ENCODE peak calls at places on chromosomes 4 and X, in ten cellular contexts. One of them, this sample, is unnamed. For H3K4me1, the result is how much of the 10 kb centered on the place peaks cover.

GRCh38 chr4:103075435-103075893 is 1.1 kb downstream of the SLC9B2 start:
- DNase-seq in GM23248: peak
- DNase-seq in sigmoid colon: no peak
- DNase-seq in right lobe of liver: no peak
- DNase-seq in upper lobe of left lung: no peak
- DNase-seq in psoas muscle: no peak
- DNase-seq in right cardiac atrium: no peak
- DNase-seq in CD4-positive, alpha-beta memory T cell: no peak
- DNase-seq in hepatocyte: peak
- DNase-seq in naive thymus-derived CD4-positive, alpha-beta T cell: no peak
- DNase-seq in this sample: peak

GRCh38 chr4:742742-743311 is 37.2 kb downstream of the PCGF3 start:
- DNase-seq in GM23248: peak
- DNase-seq in sigmoid colon: peak
- DNase-seq in right lobe of liver: peak
- DNase-seq in upper lobe of left lung: peak
- DNase-seq in psoas muscle: peak
- DNase-seq in right cardiac atrium: peak
- DNase-seq in CD4-positive, alpha-beta memory T cell: peak
- DNase-seq in hepatocyte: peak
- DNase-seq in naive thymus-derived CD4-positive, alpha-beta T cell: peak
- DNase-seq in this sample: peak

GRCh38 chr4:17657849-17658248 is 43.4 kb downstream of the MED28 start:
- DNase-seq in GM23248: no peak
- DNase-seq in sigmoid colon: no peak
- DNase-seq in right lobe of liver: no peak
- DNase-seq in upper lobe of left lung: no peak
- DNase-seq in psoas muscle: no peak
- DNase-seq in right cardiac atrium: no peak
- DNase-seq in CD4-positive, alpha-beta memory T cell: no peak
- DNase-seq in hepatocyte: no peak
- DNase-seq in naive thymus-derived CD4-positive, alpha-beta T cell: no peak
- DNase-seq in this sample: no peak

GRCh38 chr4:15244354-15244753 is 183.5 kb upstream of the C1QTNF7 start:
- DNase-seq in GM23248: peak
- DNase-seq in sigmoid colon: no peak
- DNase-seq in right lobe of liver: no peak
- DNase-seq in upper lobe of left lung: no peak
- DNase-seq in psoas muscle: no peak
- DNase-seq in right cardiac atrium: no peak
- DNase-seq in CD4-positive, alpha-beta memory T cell: no peak
- DNase-seq in hepatocyte: no peak
- DNase-seq in naive thymus-derived CD4-positive, alpha-beta T cell: no peak
- DNase-seq in this sample: no peak

GRCh38 chr4:683982-684571 is 4.9 kb downstream of the SLC49A3 start:
- DNase-seq in GM23248: peak
- DNase-seq in sigmoid colon: peak
- DNase-seq in right lobe of liver: peak
- DNase-seq in upper lobe of left lung: peak
- DNase-seq in psoas muscle: peak
- DNase-seq in right cardiac atrium: peak
- DNase-seq in CD4-positive, alpha-beta memory T cell: peak
- DNase-seq in hepatocyte: peak
- DNase-seq in naive thymus-derived CD4-positive, alpha-beta T cell: no peak
- DNase-seq in this sample: peak

GRCh38 chr4:174794706-174795105 is 34.3 kb downstream of the GLRA3 start:
- DNase-seq in GM23248: no peak
- DNase-seq in sigmoid colon: no peak
- DNase-seq in right lobe of liver: no peak
- DNase-seq in upper lobe of left lung: no peak
- DNase-seq in psoas muscle: no peak
- DNase-seq in right cardiac atrium: no peak
- DNase-seq in CD4-positive, alpha-beta memory T cell: no peak
- DNase-seq in hepatocyte: no peak
- DNase-seq in naive thymus-derived CD4-positive, alpha-beta T cell: no peak
- DNase-seq in this sample: no peak

GRCh38 chrX:1486177-1486576 is 33.5 kb upstream of the ASMTL start:
- DNase-seq in GM23248: no peak
- DNase-seq in sigmoid colon: peak
- DNase-seq in right lobe of liver: no peak
- DNase-seq in upper lobe of left lung: no peak
- DNase-seq in psoas muscle: no peak
- DNase-seq in right cardiac atrium: no peak
- DNase-seq in CD4-positive, alpha-beta memory T cell: no peak
- DNase-seq in hepatocyte: no peak
- DNase-seq in naive thymus-derived CD4-positive, alpha-beta T cell: no peak
- DNase-seq in this sample: no peak

GRCh38 chrX:146056511-146057081 is 239.0 kb downstream of the SLITRK2 start:
- DNase-seq in GM23248: no peak
- DNase-seq in sigmoid colon: no peak
- DNase-seq in right lobe of liver: no peak
- DNase-seq in upper lobe of left lung: no peak
- DNase-seq in psoas muscle: no peak
- DNase-seq in right cardiac atrium: no peak
- DNase-seq in CD4-positive, alpha-beta memory T cell: no peak
- DNase-seq in hepatocyte: no peak
- DNase-seq in naive thymus-derived CD4-positive, alpha-beta T cell: no peak
- DNase-seq in this sample: no peak

GRCh38 chrX:13123247-13123856 is 78.9 kb upstream of the FAM9C start:
- DNase-seq in GM23248: no peak
- DNase-seq in sigmoid colon: no peak
- DNase-seq in right lobe of liver: no peak
- DNase-seq in upper lobe of left lung: no peak
- DNase-seq in psoas muscle: no peak
- DNase-seq in right cardiac atrium: no peak
- DNase-seq in CD4-positive, alpha-beta memory T cell: no peak
- DNase-seq in hepatocyte: no peak
- DNase-seq in naive thymus-derived CD4-positive, alpha-beta T cell: no peak
- DNase-seq in this sample: no peak
- H3K4me1 ChIP-seq in GM23248: half or more
- H3K4me1 ChIP-seq in sigmoid colon: under half
- H3K4me1 ChIP-seq in right lobe of liver: under half
- H3K4me1 ChIP-seq in upper lobe of left lung: under half
- H3K4me1 ChIP-seq in psoas muscle: under half
- H3K4me1 ChIP-seq in right cardiac atrium: under half
- H3K4me1 ChIP-seq in CD4-positive, alpha-beta memory T cell: under half
- H3K4me1 ChIP-seq in hepatocyte: under half
- H3K4me1 ChIP-seq in naive thymus-derived CD4-positive, alpha-beta T cell: under half
- H3K4me1 ChIP-seq in this sample: half or more

GRCh38 chr4:87076690-87077358 is 142.0 kb downstream of the AFF1 start:
- DNase-seq in GM23248: peak
- DNase-seq in sigmoid colon: no peak
- DNase-seq in right lobe of liver: no peak
- DNase-seq in upper lobe of left lung: no peak
- DNase-seq in psoas muscle: no peak
- DNase-seq in right cardiac atrium: no peak
- DNase-seq in CD4-positive, alpha-beta memory T cell: no peak
- DNase-seq in hepatocyte: no peak
- DNase-seq in naive thymus-derived CD4-positive, alpha-beta T cell: no peak
- DNase-seq in this sample: peak

GRCh38 chr4:87073187-87073569 is 138.4 kb downstream of the AFF1 start:
- DNase-seq in GM23248: no peak
- DNase-seq in sigmoid colon: no peak
- DNase-seq in right lobe of liver: no peak
- DNase-seq in upper lobe of left lung: no peak
- DNase-seq in psoas muscle: no peak
- DNase-seq in right cardiac atrium: no peak
- DNase-seq in CD4-positive, alpha-beta memory T cell: no peak
- DNase-seq in hepatocyte: no peak
- DNase-seq in naive thymus-derived CD4-positive, alpha-beta T cell: no peak
- DNase-seq in this sample: no peak

GRCh38 chr4:87075876-87076275 is 141.1 kb downstream of the AFF1 start:
- DNase-seq in GM23248: no peak
- DNase-seq in sigmoid colon: no peak
- DNase-seq in right lobe of liver: no peak
- DNase-seq in upper lobe of left lung: no peak
- DNase-seq in psoas muscle: no peak
- DNase-seq in right cardiac atrium: no peak
- DNase-seq in CD4-positive, alpha-beta memory T cell: no peak
- DNase-seq in hepatocyte: no peak
- DNase-seq in naive thymus-derived CD4-positive, alpha-beta T cell: no peak
- DNase-seq in this sample: no peak

GRCh38 chr4:87071401-87071800 is 136.6 kb downstream of the AFF1 start:
- DNase-seq in GM23248: no peak
- DNase-seq in sigmoid colon: no peak
- DNase-seq in right lobe of liver: peak
- DNase-seq in upper lobe of left lung: no peak
- DNase-seq in psoas muscle: no peak
- DNase-seq in right cardiac atrium: no peak
- DNase-seq in CD4-positive, alpha-beta memory T cell: no peak
- DNase-seq in hepatocyte: no peak
- DNase-seq in naive thymus-derived CD4-positive, alpha-beta T cell: no peak
- DNase-seq in this sample: no peak

DNA sequence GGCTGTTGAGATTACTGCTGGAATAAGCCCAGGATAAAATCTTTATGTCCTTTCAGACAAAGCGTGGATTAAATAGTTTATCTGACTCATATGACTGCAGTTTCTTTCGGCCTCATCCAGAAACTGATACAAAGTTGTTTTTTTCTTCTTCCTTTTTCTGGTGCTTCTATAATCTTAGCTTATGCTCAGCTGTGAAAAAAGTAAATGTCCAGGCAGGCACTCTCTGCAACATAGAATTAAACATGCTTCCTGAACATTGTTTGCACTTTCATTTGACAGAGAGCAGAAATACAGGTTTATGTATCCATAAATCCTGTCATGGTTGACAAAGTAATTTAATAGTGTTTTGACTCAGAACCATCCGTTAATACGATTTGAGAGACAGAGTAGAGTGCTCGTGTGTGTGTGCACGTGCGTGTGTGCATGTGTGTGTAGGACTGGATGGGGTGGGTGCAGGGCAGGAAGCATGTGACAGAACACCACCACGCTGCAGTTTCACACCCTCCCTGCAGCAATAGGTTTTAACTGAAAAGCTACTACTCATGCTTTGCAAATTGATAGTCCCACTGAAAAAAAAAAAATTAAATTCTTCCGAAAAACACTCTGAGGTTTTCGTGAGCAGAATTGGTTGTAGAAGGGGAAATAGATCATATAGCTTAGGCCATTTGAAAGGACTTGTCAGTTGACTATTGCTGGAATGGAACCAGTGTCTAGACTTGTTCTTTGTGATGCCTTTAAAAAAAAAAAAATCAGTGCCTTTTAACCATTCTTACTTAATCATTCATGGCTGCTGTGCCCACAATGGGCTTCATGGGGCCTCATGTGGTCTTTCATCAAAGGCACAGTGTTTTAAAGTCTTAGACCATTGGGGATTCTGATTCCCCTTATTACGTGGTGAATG is 139.0 kb downstream of the AFF1 start:
- DNase-seq in GM23248: no peak
- DNase-seq in sigmoid colon: peak
- DNase-seq in right lobe of liver: peak
- DNase-seq in upper lobe of left lung: no peak
- DNase-seq in psoas muscle: no peak
- DNase-seq in right cardiac atrium: peak
- DNase-seq in CD4-positive, alpha-beta memory T cell: peak
- DNase-seq in hepatocyte: no peak
- DNase-seq in naive thymus-derived CD4-positive, alpha-beta T cell: peak
- DNase-seq in this sample: no peak
- H3K4me1 ChIP-seq in GM23248: under half
- H3K4me1 ChIP-seq in sigmoid colon: half or more
- H3K4me1 ChIP-seq in right lobe of liver: under half
- H3K4me1 ChIP-seq in upper lobe of left lung: half or more
- H3K4me1 ChIP-seq in psoas muscle: half or more
- H3K4me1 ChIP-seq in right cardiac atrium: under half
- H3K4me1 ChIP-seq in CD4-positive, alpha-beta memory T cell: under half
- H3K4me1 ChIP-seq in hepatocyte: under half
- H3K4me1 ChIP-seq in naive thymus-derived CD4-positive, alpha-beta T cell: under half
- H3K4me1 ChIP-seq in this sample: under half

GRCh38 chrX:153971124-153971631 is 440 bp downstream of the HCFC1 start:
- DNase-seq in GM23248: peak
- DNase-seq in sigmoid colon: peak
- DNase-seq in right lobe of liver: peak
- DNase-seq in upper lobe of left lung: peak
- DNase-seq in psoas muscle: peak
- DNase-seq in right cardiac atrium: peak
- DNase-seq in CD4-positive, alpha-beta memory T cell: peak
- DNase-seq in hepatocyte: peak
- DNase-seq in naive thymus-derived CD4-positive, alpha-beta T cell: peak
- DNase-seq in this sample: peak

GRCh38 chrX:153968754-153969124 is 2.9 kb downstream of the HCFC1 start:
- DNase-seq in GM23248: peak
- DNase-seq in sigmoid colon: peak
- DNase-seq in right lobe of liver: no peak
- DNase-seq in upper lobe of left lung: no peak
- DNase-seq in psoas muscle: peak
- DNase-seq in right cardiac atrium: peak
- DNase-seq in CD4-positive, alpha-beta memory T cell: peak
- DNase-seq in hepatocyte: no peak
- DNase-seq in naive thymus-derived CD4-positive, alpha-beta T cell: peak
- DNase-seq in this sample: peak

GRCh38 chrX:153969125-153969903 is 2.3 kb downstream of the HCFC1 start:
- DNase-seq in GM23248: peak
- DNase-seq in sigmoid colon: peak
- DNase-seq in right lobe of liver: no peak
- DNase-seq in upper lobe of left lung: no peak
- DNase-seq in psoas muscle: no peak
- DNase-seq in right cardiac atrium: no peak
- DNase-seq in CD4-positive, alpha-beta memory T cell: no peak
- DNase-seq in hepatocyte: no peak
- DNase-seq in naive thymus-derived CD4-positive, alpha-beta T cell: no peak
- DNase-seq in this sample: peak

GRCh38 chrX:153970398-153971123 is 1.1 kb downstream of the HCFC1 start:
- DNase-seq in GM23248: peak
- DNase-seq in sigmoid colon: peak
- DNase-seq in right lobe of liver: no peak
- DNase-seq in upper lobe of left lung: peak
- DNase-seq in psoas muscle: no peak
- DNase-seq in right cardiac atrium: peak
- DNase-seq in CD4-positive, alpha-beta memory T cell: peak
- DNase-seq in hepatocyte: peak
- DNase-seq in naive thymus-derived CD4-positive, alpha-beta T cell: no peak
- DNase-seq in this sample: peak

GRCh38 chrX:153969904-153970397 is 1.7 kb downstream of the HCFC1 start:
- DNase-seq in GM23248: peak
- DNase-seq in sigmoid colon: no peak
- DNase-seq in right lobe of liver: no peak
- DNase-seq in upper lobe of left lung: peak
- DNase-seq in psoas muscle: no peak
- DNase-seq in right cardiac atrium: peak
- DNase-seq in CD4-positive, alpha-beta memory T cell: no peak
- DNase-seq in hepatocyte: no peak
- DNase-seq in naive thymus-derived CD4-positive, alpha-beta T cell: no peak
- DNase-seq in this sample: peak
- H3K4me1 ChIP-seq in GM23248: under half
- H3K4me1 ChIP-seq in sigmoid colon: half or more
- H3K4me1 ChIP-seq in right lobe of liver: under half
- H3K4me1 ChIP-seq in upper lobe of left lung: half or more
- H3K4me1 ChIP-seq in psoas muscle: under half
- H3K4me1 ChIP-seq in right cardiac atrium: under half
- H3K4me1 ChIP-seq in CD4-positive, alpha-beta memory T cell: half or more
- H3K4me1 ChIP-seq in hepatocyte: under half
- H3K4me1 ChIP-seq in naive thymus-derived CD4-positive, alpha-beta T cell: under half
- H3K4me1 ChIP-seq in this sample: half or more

DNA sequence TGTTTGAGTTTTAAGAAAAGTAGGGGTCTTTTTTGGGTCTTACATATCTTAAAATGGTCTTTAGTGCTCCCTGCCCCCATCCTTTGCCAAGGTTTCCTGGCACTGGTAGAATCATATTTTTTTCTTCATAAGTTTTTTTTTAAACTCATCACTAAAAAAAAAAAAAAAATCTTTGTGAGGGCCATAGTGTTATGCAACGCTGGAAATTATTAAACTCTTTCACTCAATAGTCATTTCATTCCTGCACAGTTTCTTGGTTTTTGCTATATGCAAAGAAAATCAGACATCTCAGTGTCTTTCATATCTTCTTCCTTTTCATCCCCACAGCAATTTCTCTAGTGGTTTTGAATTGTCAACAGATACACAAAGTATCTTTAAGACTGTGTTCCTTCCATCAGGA is 95.6 kb downstream of the TMA16 start:
- DNase-seq in GM23248: no peak
- DNase-seq in sigmoid colon: no peak
- DNase-seq in right lobe of liver: no peak
- DNase-seq in upper lobe of left lung: no peak
- DNase-seq in psoas muscle: no peak
- DNase-seq in right cardiac atrium: no peak
- DNase-seq in CD4-positive, alpha-beta memory T cell: no peak
- DNase-seq in hepatocyte: no peak
- DNase-seq in naive thymus-derived CD4-positive, alpha-beta T cell: no peak
- DNase-seq in this sample: no peak
- H3K4me1 ChIP-seq in GM23248: under half
- H3K4me1 ChIP-seq in sigmoid colon: under half
- H3K4me1 ChIP-seq in right lobe of liver: under half
- H3K4me1 ChIP-seq in upper lobe of left lung: under half
- H3K4me1 ChIP-seq in psoas muscle: under half
- H3K4me1 ChIP-seq in right cardiac atrium: under half
- H3K4me1 ChIP-seq in CD4-positive, alpha-beta memory T cell: under half
- H3K4me1 ChIP-seq in hepatocyte: under half
- H3K4me1 ChIP-seq in naive thymus-derived CD4-positive, alpha-beta T cell: under half
- H3K4me1 ChIP-seq in this sample: under half